ENCODE peak calls at places on chromosomes 12 and 14, in seven cellular contexts. E is ovary; U is upper lobe of right lung; W is CD8-positive, alpha-beta T cell; B is tibial nerve; S is endothelial cell of umbilical vein; Y is adrenal gland. Z is an unnamed sample. For H3K9me3, the result is how much of the 10 kb centered on the place peaks cover.

GRCh38 chr12:41981758-41982157 is 162.9 kb downstream of the GXYLT1 start:
- DNase-seq in W (no peak), Y (no peak), E (no peak), S (no peak), U (no peak), B (no peak), Z (no peak)

GRCh38 chr12:810635-811415 is 58.4 kb downstream of the WNK1 start:
- DNase-seq in S (no peak), B (no peak), E (no peak), U (no peak), Y (no peak), W (no peak), Z (no peak)

GRCh38 chr12:64107776-64108175 is 114.3 kb downstream of the KICS2 start:
- DNase-seq in W (no peak), Y (no peak), B (no peak), S (no peak), E (no peak), U (no peak), Z (no peak)

GRCh38 chr14:77980475-77981321 is 180.8 kb downstream of the ADCK1 start:
- DNase-seq in S (no peak), E (peak), U (peak), B (no peak), Y (peak), W (no peak), Z (peak)

GRCh38 chr14:20387577-20387976 is 25.7 kb downstream of the TEP1 start:
- DNase-seq in W (no peak), U (no peak), S (no peak), E (no peak), B (no peak), Y (peak), Z (no peak)

GRCh38 chr12:75482636-75483035 is 2.1 kb downstream of the GLIPR1 start:
- DNase-seq in B (no peak), Y (no peak), W (no peak), S (no peak), U (no peak), E (no peak), Z (no peak)

GRCh38 chr12:69330475-69331473 is 17.4 kb upstream of the LYZ start:
- DNase-seq in U (peak), S (peak), E (peak), B (no peak), W (peak), Y (peak), Z (no peak)

GRCh38 chr14:104752735-104753527 is at the start of gene SIVA1:
- DNase-seq in Y (peak), U (peak), W (peak), S (peak), B (peak), E (peak), Z (peak)

GRCh38 chr12:23108957-23109356 is 484.0 kb downstream of the ETNK1 start:
- DNase-seq in W (no peak), U (no peak), B (no peak), S (peak), E (no peak), Y (no peak), Z (no peak)

GRCh38 chr12:17928708-17929366 is 161.2 kb downstream of the RERGL start:
- DNase-seq in W (no peak), E (no peak), Y (no peak), U (no peak), B (no peak), S (peak), Z (no peak)

GRCh38 chr14:69612014-69612758 is 790 bp downstream of the SUSD6 start:
- DNase-seq in W (peak), Y (peak), B (peak), U (peak), E (peak), S (peak), Z (no peak)

GRCh38 chr14:50360851-50361250 is 35.8 kb downstream of the CDKL1 start:
- DNase-seq in Y (no peak), B (no peak), S (no peak), U (no peak), W (no peak), E (no peak), Z (no peak)

GRCh38 chr14:105197274-105197673 is 16.2 kb upstream of the NUDT14 start:
- DNase-seq in S (no peak), E (no peak), U (no peak), Y (peak), B (peak), W (no peak), Z (no peak)

GRCh38 chr12:2142068-2142467 is 89.3 kb downstream of the CACNA1C start:
- DNase-seq in E (no peak), W (no peak), U (no peak), Y (no peak), S (no peak), B (no peak), Z (no peak)

GRCh38 chr12:108302471-108303311 is 36.4 kb downstream of the CMKLR1 start:
- DNase-seq in S (peak), W (no peak), Y (peak), U (peak), B (peak), E (peak), Z (no peak)

GRCh38 chr12:96445743-96446655 is 43.4 kb upstream of the CFAP54 start:
- DNase-seq in E (no peak), S (peak), W (peak), U (no peak), Y (peak), B (no peak), Z (no peak)

GRCh38 chr14:85535916-85536834 is 6.2 kb downstream of the FLRT2 start:
- DNase-seq in U (no peak), W (no peak), S (peak), E (no peak), B (no peak), Y (peak), Z (no peak)

GRCh38 chr12:55720071-55720564 is at the start of gene RDH5:
- DNase-seq in U (no peak), E (no peak), Y (no peak), B (no peak), W (no peak), S (no peak), Z (no peak)

GRCh38 chr14:52694761-52695480 is 437 bp downstream of the ERO1A start:
- DNase-seq in S (peak), U (peak), B (no peak), Y (peak), E (no peak), W (peak), Z (peak)

GRCh38 chr14:53306267-53306721 is 153.2 kb upstream of the DDHD1 start:
- DNase-seq in W (peak), E (peak), Y (peak), B (peak), S (peak), U (peak), Z (no peak)

GRCh38 chr12:49636979-49637378 is 13.6 kb downstream of the PRPF40B start:
- DNase-seq in W (peak), U (no peak), B (peak), E (peak), S (peak), Y (peak), Z (no peak)

GRCh38 chr12:76764856-76765255 is 941 bp downstream of the ZDHHC17 start:
- DNase-seq in Y (no peak), U (no peak), B (peak), E (no peak), S (no peak), W (no peak), Z (no peak)

GRCh38 chr12:129310346-129310745 is 457.1 kb downstream of the GLT1D1 start:
- DNase-seq in Y (no peak), B (no peak), E (no peak), U (no peak), S (no peak), W (no peak), Z (no peak)

GRCh38 chr14:106666341-106666740 is 1140.0 kb downstream of the TMEM121 start:
- DNase-seq in E (no peak), B (no peak), U (no peak), S (no peak), W (no peak), Y (no peak), Z (no peak)

GRCh38 chr14:70692210-70692609 is 50.5 kb downstream of the TTC9 start:
- DNase-seq in W (no peak), U (no peak), B (peak), Y (peak), E (no peak), S (no peak), Z (no peak)

GRCh38 chr12:11014234-11014633 is 8.2 kb downstream of the TAS2R19 start:
- DNase-seq in U (no peak), Y (no peak), E (no peak), S (no peak), B (no peak), W (no peak), Z (no peak)

GRCh38 chr14:74942164-74942563 is 13.2 kb downstream of the PGF start:
- DNase-seq in Y (no peak), B (no peak), W (no peak), S (no peak), U (no peak), E (no peak), Z (no peak)

GRCh38 chr14:72965249-72965648 is 39.0 kb downstream of the DCAF4 start:
- DNase-seq in B (no peak), E (no peak), W (no peak), Y (peak), U (no peak), S (no peak), Z (no peak)

GRCh38 chr14:72961579-72962335 is 35.5 kb downstream of the DCAF4 start:
- DNase-seq in W (no peak), S (no peak), Y (no peak), U (no peak), B (no peak), E (no peak), Z (peak)

GRCh38 chr14:61260939-61261776 is 20.0 kb downstream of the TMEM30B start:
- DNase-seq in U (no peak), B (no peak), E (no peak), S (no peak), W (no peak), Y (no peak), Z (no peak)

GRCh38 chr14:90058876-90059458 is 2.8 kb upstream of the KCNK13 start:
- DNase-seq in U (no peak), Y (no peak), E (no peak), S (no peak), B (no peak), W (no peak), Z (no peak)

GRCh38 chr12:103523771-103524170 is 28.0 kb upstream of the C12orf42 start:
- DNase-seq in E (no peak), U (no peak), W (no peak), Y (no peak), S (no peak), B (no peak), Z (no peak)

GRCh38 chr12:103518899-103519298 is 23.1 kb upstream of the C12orf42 start:
- DNase-seq in W (no peak), S (no peak), B (no peak), E (no peak), U (no peak), Y (no peak), Z (no peak)

GRCh38 chr12:103519632-103520031 is 23.9 kb upstream of the C12orf42 start:
- DNase-seq in U (no peak), E (no peak), Y (no peak), S (no peak), B (no peak), W (no peak), Z (no peak)

GRCh38 chr12:103517161-103517560 is 21.4 kb upstream of the C12orf42 start:
- DNase-seq in B (no peak), U (no peak), W (no peak), E (no peak), S (no peak), Y (no peak), Z (no peak)

DNA sequence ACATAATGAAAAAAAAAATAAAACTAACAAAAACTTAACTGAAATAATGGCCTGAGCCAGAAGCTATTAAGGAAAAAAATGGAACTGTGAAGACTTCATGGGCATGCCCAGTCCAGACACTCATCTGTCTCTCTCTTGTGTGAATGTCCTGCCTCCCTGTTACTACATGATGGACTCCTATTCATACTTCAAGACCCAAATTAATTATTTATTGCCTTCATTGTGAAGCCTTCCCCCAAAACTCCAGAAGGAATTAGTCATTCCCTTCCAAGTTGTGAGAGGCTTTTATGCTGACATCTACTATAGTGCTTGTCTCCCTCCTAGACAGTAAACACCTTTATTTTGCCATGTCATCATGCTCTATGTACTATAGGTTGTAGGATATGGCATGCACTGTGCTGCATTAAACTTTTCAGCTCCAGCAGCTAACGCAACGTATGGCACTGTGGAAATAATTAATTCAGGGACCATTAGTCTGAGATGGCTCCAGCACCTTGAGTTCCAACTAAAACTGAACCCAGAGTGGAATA is 25.0 kb upstream of the C12orf42 start:
- DNase-seq in U (no peak), E (no peak), S (no peak), Y (no peak), B (no peak), W (no peak), Z (no peak)
- H3K4me3 ChIP-seq in U (no peak), E (no peak), S (no peak), Y (no peak), B (no peak), W (no peak), Z (no peak)

DNA sequence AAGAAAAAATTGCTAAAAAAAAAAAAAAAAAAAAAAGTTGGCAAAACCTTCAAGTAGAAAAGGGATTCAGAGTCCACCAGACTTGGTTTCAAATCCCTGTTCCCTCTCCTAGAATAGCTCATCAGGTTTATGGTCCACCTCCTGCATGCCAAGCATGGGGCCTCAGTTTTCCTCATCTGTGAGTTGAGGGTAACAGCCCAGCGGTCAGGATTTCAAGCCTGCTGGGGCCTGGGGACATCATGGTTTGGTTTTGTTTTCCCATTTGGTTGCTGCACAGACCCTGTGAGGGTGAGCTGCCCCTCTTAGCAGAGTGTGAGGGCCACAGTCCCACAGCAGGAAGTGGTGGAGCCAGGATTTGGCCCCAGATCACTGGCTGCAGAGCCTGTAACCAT is 12.5 kb downstream of the FAM222A start:
- DNase-seq in Y (no peak), S (no peak), E (no peak), B (no peak), W (peak), U (no peak), Z (no peak)
- H3K27ac ChIP-seq in Y (peak), S (no peak), E (no peak), B (peak), W (no peak), U (no peak), Z (no peak)

DNA sequence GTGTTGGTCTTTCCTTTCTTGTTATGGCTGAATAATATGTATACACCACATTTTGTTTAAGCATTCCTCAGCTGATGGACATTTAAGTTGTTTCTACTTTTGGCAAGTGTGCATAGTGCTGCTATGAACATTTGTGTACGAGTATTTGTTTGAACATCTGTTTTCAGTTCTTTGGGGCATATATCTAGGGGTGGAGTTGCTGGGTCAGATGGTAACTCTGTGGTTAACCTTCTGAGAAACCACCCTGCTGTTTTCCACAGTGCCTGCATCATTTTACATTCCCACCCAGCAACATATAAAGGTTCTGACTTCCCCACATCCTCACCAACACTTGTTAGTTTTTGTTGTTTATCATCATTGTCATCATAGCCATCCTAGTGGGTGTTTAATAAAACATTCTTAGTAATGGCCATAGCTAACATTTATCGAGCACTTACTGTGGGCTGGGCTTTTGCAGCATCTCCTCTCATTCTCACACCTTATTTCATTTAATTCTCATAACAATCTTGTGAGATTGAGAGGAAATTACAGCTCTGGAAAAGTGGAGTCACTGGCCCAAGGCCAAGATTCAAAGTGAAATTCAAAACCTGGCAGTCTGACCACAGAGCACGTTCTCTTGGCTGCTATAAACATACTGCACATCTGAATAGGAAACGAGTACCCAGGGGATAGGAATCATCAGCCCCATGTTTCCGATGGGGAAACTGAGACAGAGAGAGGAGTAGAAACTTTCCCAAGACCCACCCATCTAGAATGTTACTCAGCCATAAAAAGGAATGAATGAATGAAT is 193.6 kb downstream of the KSR2 start:
- DNase-seq in E (no peak), Y (no peak), W (no peak), B (no peak), S (peak), U (no peak), Z (no peak)
- H3K9me3 ChIP-seq in E (under half), Y (under half), W (under half), B (under half), S (under half), U (under half), Z (under half)

DNA sequence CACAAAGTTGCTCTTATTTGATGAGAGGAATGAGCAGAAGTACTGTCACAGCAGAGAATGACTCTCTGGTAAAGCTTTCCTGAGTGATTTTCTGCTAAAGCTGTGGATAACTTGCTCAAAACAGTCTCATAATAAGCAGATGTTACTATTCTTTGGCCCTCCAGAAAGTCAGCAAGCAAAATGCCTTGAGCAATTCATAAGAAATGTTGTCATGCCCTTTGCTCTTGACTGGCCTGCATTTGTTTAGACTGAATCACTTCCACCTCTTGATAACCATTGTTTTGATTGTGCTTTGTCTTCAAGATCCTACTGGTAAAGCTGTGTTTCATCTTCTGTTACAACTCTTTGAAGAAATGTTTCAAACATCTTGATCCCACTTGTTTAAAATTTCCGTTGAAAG is 457.9 kb upstream of the FOXG1 start:
- DNase-seq in W (no peak), Y (no peak), B (no peak), E (no peak), S (peak), U (no peak), Z (no peak)
- H3K4me3 ChIP-seq in W (no peak), Y (no peak), B (no peak), E (no peak), S (no peak), U (no peak), Z (no peak)

Z was measured in RWPE2.